ENCODE peak calls at places on chromosomes 4 and X, in nine cellular contexts. N is brain microvascular endothelial cell, G is AG10803, W is heart right ventricle, C is GM12864, R is kidney, A is fibroblast of lung, P is spleen, I is sigmoid colon. X is an unnamed sample.

GRCh38 chrX:68634649-68635227 is 12.7 kb upstream of the STARD8 start:
- DNase-seq in N (no peak), G (peak), W (no peak), C (no peak), R (no peak), A (no peak), P (no peak), I (no peak), X (no peak)

GRCh38 chrX:12922600-12922919 is 16.1 kb downstream of the TLR8 start:
- DNase-seq in N (no peak), G (no peak), W (no peak), C (no peak), R (no peak), A (no peak), P (no peak), I (no peak), X (no peak)

GRCh38 chr4:138948918-138949317 is 66.7 kb upstream of the NOCT start:
- DNase-seq in N (no peak), G (no peak), W (no peak), C (no peak), R (no peak), A (peak), P (no peak), I (no peak), X (no peak)

GRCh38 chr4:16437836-16438235 is 211.6 kb upstream of the TAPT1 start:
- DNase-seq in N (peak), G (peak), W (no peak), C (no peak), R (no peak), A (peak), P (no peak), I (no peak), X (peak)

GRCh38 chrX:136647969-136648368 is at the start of gene CD40LG:
- DNase-seq in N (no peak), G (no peak), W (no peak), C (no peak), R (no peak), A (no peak), P (no peak), I (no peak), X (no peak)

GRCh38 chr4:86918539-86919072 is 16.2 kb upstream of the AFF1 start:
- DNase-seq in N (peak), G (peak), W (no peak), C (no peak), R (no peak), A (peak), P (no peak), I (no peak), X (peak)

GRCh38 chr4:102757681-102758080 is 3.1 kb downstream of the MANBA start:
- DNase-seq in N (no peak), G (no peak), W (no peak), C (no peak), R (no peak), A (no peak), P (no peak), I (no peak), X (no peak)

GRCh38 chr4:44160776-44161377 is 287.7 kb downstream of the KCTD8 start:
- DNase-seq in N (no peak), G (no peak), W (no peak), C (no peak), R (no peak), A (no peak), P (no peak), I (no peak), X (no peak)

GRCh38 chrX:53674581-53674980 is 11.9 kb downstream of the HUWE1 start:
- DNase-seq in N (no peak), G (no peak), W (no peak), C (no peak), R (no peak), A (peak), P (no peak), I (no peak), X (no peak)

GRCh38 chrX:37287741-37288424 is 61.3 kb upstream of the PRRG1 start:
- DNase-seq in N (no peak), G (no peak), W (no peak), C (no peak), R (no peak), A (no peak), P (no peak), I (no peak), X (no peak)

GRCh38 chrX:22800806-22801205 is 199.0 kb upstream of the DDX53 start:
- DNase-seq in N (no peak), G (peak), W (no peak), C (no peak), R (no peak), A (peak), P (no peak), I (no peak), X (no peak)

GRCh38 chr4:7786040-7786439 is 153.6 kb downstream of the AFAP1 start:
- DNase-seq in N (no peak), G (no peak), W (no peak), C (no peak), R (no peak), A (no peak), P (peak), I (peak), X (no peak)

GRCh38 chr4:183798249-183798920 is 106.7 kb upstream of the STOX2 start:
- DNase-seq in N (no peak), G (no peak), W (no peak), C (no peak), R (peak), A (no peak), P (no peak), I (no peak), X (no peak)

GRCh38 chr4:147117400-147117799 is 171.7 kb upstream of the TTC29 start:
- DNase-seq in N (no peak), G (no peak), W (peak), C (no peak), R (no peak), A (peak), P (no peak), I (no peak), X (no peak)

GRCh38 chr4:148007303-148007702 is 275.4 kb downstream of the ARHGAP10 start:
- DNase-seq in N (peak), G (peak), W (no peak), C (no peak), R (no peak), A (peak), P (no peak), I (peak), X (peak)

GRCh38 chr4:4714330-4714729 is 145.1 kb upstream of the MSX1 start:
- DNase-seq in N (no peak), G (peak), W (no peak), C (no peak), R (no peak), A (peak), P (no peak), I (no peak), X (no peak)

DNA sequence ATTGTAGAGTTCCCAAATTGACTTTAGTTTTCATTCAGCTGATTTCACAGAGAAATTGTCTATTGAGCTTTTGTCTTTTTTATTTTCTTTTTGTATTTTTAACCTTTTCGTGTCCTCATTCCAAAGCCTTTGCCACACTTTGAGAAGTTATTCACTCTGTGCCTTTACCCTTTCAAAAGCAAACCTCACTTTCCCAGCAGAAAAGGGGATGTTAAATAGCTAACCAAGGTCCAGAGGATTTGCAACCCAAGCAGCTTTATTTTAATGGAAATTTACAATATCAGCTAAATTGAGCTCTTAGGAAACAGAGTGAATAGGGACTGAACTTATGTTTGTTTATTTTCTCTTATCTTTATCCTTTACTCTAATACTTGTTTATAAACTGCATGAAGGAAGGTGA is 428.8 kb downstream of the PCDH7 start:
- DNase-seq in N (no peak), G (no peak), W (no peak), C (no peak), R (no peak), A (no peak), P (no peak), I (no peak), X (no peak)
- H3K4me3 ChIP-seq in N (no peak), G (no peak), W (no peak), C (no peak), R (no peak), A (no peak), P (no peak), I (no peak), X (no peak)

GRCh38 chr4:93827272-93827947 is 1.1 kb upstream of the ATOH1 start:
- DNase-seq in N (no peak), G (no peak), W (no peak), C (no peak), R (no peak), A (no peak), P (no peak), I (no peak), X (no peak)
- H3K4me3 ChIP-seq in N (no peak), G (no peak), W (no peak), C (no peak), R (no peak), A (no peak), P (no peak), I (no peak), X (no peak)

GRCh38 chr4:24858550-24858949 is 54.3 kb downstream of the CCDC149 start:
- DNase-seq in N (no peak), G (no peak), W (no peak), C (no peak), R (no peak), A (no peak), P (no peak), I (no peak), X (no peak)
- H3K4me3 ChIP-seq in N (no peak), G (no peak), W (no peak), C (no peak), R (no peak), A (no peak), P (no peak), I (no peak), X (no peak)

GRCh38 chr4:48270516-48270897 is 869 bp upstream of the TEC start:
- DNase-seq in N (no peak), G (no peak), W (no peak), C (no peak), R (no peak), A (no peak), P (no peak), I (no peak), X (no peak)

GRCh38 chr4:48271048-48271452 is 1.4 kb upstream of the TEC start:
- DNase-seq in N (no peak), G (no peak), W (no peak), C (no peak), R (no peak), A (no peak), P (no peak), I (no peak), X (no peak)

GRCh38 chr4:48268956-48269860 is at the start of gene TEC:
- DNase-seq in N (no peak), G (peak), W (peak), C (no peak), R (peak), A (peak), P (no peak), I (peak), X (no peak)

GRCh38 chr4:48269861-48270515 is 350 bp upstream of the TEC start:
- DNase-seq in N (peak), G (peak), W (peak), C (peak), R (peak), A (peak), P (peak), I (peak), X (no peak)

GRCh38 chr4:48267574-48267973 is 2.1 kb downstream of the TEC start:
- DNase-seq in N (no peak), G (no peak), W (no peak), C (no peak), R (no peak), A (no peak), P (peak), I (no peak), X (no peak)
- H3K4me3 ChIP-seq in N (no peak), G (no peak), W (no peak), C (peak), R (no peak), A (no peak), P (no peak), I (no peak), X (no peak)

DNA sequence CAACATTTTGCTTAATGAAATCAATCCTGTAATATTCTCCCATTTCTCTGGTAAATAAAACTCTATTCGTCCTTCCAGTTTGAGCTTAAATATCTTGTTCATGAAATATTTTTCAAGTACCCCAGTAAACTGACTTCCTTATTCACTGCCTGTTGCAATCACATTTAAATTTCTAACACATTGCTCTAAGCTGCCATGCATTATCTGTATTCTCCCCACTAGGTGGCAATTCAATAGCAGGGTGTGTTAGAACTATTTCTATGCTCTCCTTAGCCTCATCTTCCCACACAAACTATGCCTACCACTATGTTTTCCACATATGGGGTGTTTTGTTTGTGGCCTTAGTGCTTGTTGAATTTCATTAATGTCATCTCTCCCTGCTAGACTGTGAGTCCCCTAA is 377.1 kb upstream of the HS3ST1 start:
- DNase-seq in N (peak), G (no peak), W (no peak), C (no peak), R (no peak), A (peak), P (no peak), I (no peak), X (no peak)
- H3K4me3 ChIP-seq in N (no peak), G (no peak), W (no peak), C (no peak), R (no peak), A (no peak), P (no peak), I (no peak), X (no peak)

DNA sequence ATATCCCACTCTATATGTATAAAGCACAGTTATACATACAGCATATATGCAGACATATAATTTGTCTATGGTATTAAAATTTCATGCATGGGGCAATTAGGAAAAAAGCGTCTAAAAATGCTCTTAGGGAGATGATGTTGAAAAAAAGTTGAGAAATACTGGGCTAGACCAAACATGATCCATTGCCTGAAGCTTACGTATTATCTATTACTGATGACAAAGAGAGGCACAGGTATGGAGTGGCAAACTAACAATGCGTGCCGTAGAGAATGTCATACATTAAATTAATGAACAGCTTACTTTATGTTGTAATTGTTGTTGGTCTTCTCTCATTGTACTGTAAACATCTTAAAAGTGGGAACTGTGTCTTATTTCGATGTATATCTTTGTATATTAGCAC is 13.9 kb downstream of the RHOH start:
- DNase-seq in N (no peak), G (no peak), W (no peak), C (no peak), R (no peak), A (no peak), P (no peak), I (no peak), X (no peak)
- H3K4me3 ChIP-seq in N (no peak), G (no peak), W (no peak), C (peak), R (no peak), A (no peak), P (no peak), I (no peak), X (no peak)

GRCh38 chr4:182448281-182449151 is 205.3 kb downstream of the TENM3 start:
- DNase-seq in N (peak), G (peak), W (peak), C (no peak), R (peak), A (peak), P (peak), I (peak), X (peak)

GRCh38 chr4:182449960-182450359 is 206.8 kb downstream of the TENM3 start:
- DNase-seq in N (no peak), G (peak), W (no peak), C (no peak), R (no peak), A (peak), P (no peak), I (no peak), X (no peak)

GRCh38 chr4:182443070-182443469 is 199.9 kb downstream of the TENM3 start:
- DNase-seq in N (no peak), G (no peak), W (no peak), C (no peak), R (no peak), A (no peak), P (no peak), I (no peak), X (no peak)

GRCh38 chr4:182449186-182449880 is 206.1 kb downstream of the TENM3 start:
- DNase-seq in N (peak), G (no peak), W (peak), C (no peak), R (no peak), A (peak), P (no peak), I (peak), X (no peak)

DNA sequence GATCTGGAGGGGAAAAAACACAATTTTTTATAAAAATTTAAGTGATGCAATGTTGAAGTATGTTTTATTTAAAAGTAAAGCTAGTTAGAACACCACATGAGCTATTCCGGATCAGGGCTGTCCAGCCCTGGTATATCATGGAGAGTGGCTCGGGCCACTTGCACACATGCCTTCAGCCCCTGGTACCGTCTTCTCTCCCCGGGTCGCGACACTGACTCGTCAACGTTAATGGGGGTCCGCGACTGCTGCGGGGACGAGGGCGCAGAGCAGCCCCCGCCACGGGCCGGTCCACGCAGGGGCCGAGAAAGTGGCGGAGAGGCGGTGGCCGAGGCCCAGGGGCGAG is 204.7 kb downstream of the TENM3 start:
- DNase-seq in N (no peak), G (no peak), W (no peak), C (no peak), R (no peak), A (peak), P (no peak), I (no peak), X (no peak)
- H3K4me3 ChIP-seq in N (peak), G (peak), W (peak), C (no peak), R (peak), A (peak), P (peak), I (peak), X (peak)